ENCODE peak calls at places on chromosomes 1 and 21, in eight cellular contexts. L is CD8-positive, alpha-beta T cell; W is heart left ventricle; B is upper lobe of right lung; C is activated CD8-positive, alpha-beta T cell treated with anti-CD3 and anti-CD28 coated beads, Interleukin-2, amount 10 ng/mL, durations not matched to agents 7 days and 5 days; T is sciatic nerve; O is activated naive CD8-positive, alpha-beta T cell treated with anti-CD3 and anti-CD28 coated beads, Interleukin-2, amount 50 U/mL, for 24 hours; J is PC-3. Q is an unnamed sample.

GRCh38 chr1:944341-945325 is 14.4 kb downstream of the NOC2L start:
- ATAC-seq in B (no peak), O (no peak), L (no peak), T (no peak), J (no peak), W (peak), C (no peak), Q (no peak)

GRCh38 chr21:45892156-45892919 is 89.2 kb upstream of the COL6A1 start:
- ATAC-seq in C (peak), J (no peak), L (peak), W (no peak), O (no peak), T (no peak), B (peak), Q (no peak)

GRCh38 chr1:23548704-23549143 is 10.6 kb downstream of the ID3 start:
- ATAC-seq in T (peak), W (peak), B (peak), C (no peak), O (no peak), L (no peak), J (no peak), Q (peak)

GRCh38 chr1:59163268-59164092 is 133.4 kb upstream of the FGGY start:
- ATAC-seq in B (no peak), W (no peak), L (no peak), J (no peak), T (no peak), O (no peak), C (no peak), Q (peak)

GRCh38 chr1:15176120-15176519 is 22.6 kb downstream of the TMEM51 start:
- ATAC-seq in C (no peak), W (no peak), J (no peak), B (no peak), O (no peak), L (no peak), T (no peak), Q (no peak)

GRCh38 chr1:165645654-165646366 is 14.8 kb downstream of the MGST3 start:
- ATAC-seq in B (peak), O (peak), T (no peak), L (no peak), C (no peak), J (peak), W (peak), Q (no peak)

GRCh38 chr1:208654241-208654640 is 410.1 kb upstream of the PLXNA2 start:
- ATAC-seq in L (no peak), J (peak), O (no peak), C (no peak), W (no peak), B (no peak), T (no peak), Q (no peak)

GRCh38 chr21:46264690-46265144 is 20.7 kb downstream of the MCM3AP start:
- ATAC-seq in T (peak), L (no peak), B (peak), J (no peak), O (no peak), W (no peak), C (peak), Q (no peak)

GRCh38 chr1:113128116-113128515 is 55.1 kb downstream of the LRIG2 start:
- ATAC-seq in B (no peak), L (no peak), O (no peak), T (no peak), J (no peak), C (no peak), W (no peak), Q (no peak)

GRCh38 chr1:193190096-193190744 is 3.8 kb upstream of the B3GALT2 start:
- ATAC-seq in J (no peak), C (no peak), O (no peak), W (no peak), B (no peak), T (peak), L (no peak), Q (no peak)

GRCh38 chr1:182389619-182390047 is 2.0 kb downstream of the GLUL start:
- ATAC-seq in T (no peak), B (peak), L (no peak), W (peak), C (no peak), O (no peak), J (no peak), Q (no peak)

GRCh38 chr1:214493126-214493796 is 58.1 kb downstream of the PTPN14 start:
- ATAC-seq in T (no peak), C (no peak), J (no peak), L (no peak), B (no peak), W (no peak), O (no peak), Q (no peak)

GRCh38 chr1:207241164-207241934 is 80.1 kb upstream of the CD55 start:
- ATAC-seq in O (no peak), L (no peak), T (peak), C (no peak), B (peak), J (peak), W (no peak), Q (no peak)

GRCh38 chr1:36722871-36723270 is 240.2 kb upstream of the CSF3R start:
- ATAC-seq in O (no peak), L (no peak), W (no peak), J (no peak), T (no peak), B (no peak), C (no peak), Q (no peak)

GRCh38 chr1:156319664-156320063 is 18.4 kb downstream of the CCT3 start:
- ATAC-seq in C (no peak), J (peak), T (no peak), W (no peak), O (no peak), B (no peak), L (no peak), Q (no peak)

GRCh38 chr1:153649137-153649866 is 9.2 kb upstream of the SNAPIN start:
- ATAC-seq in L (peak), B (peak), W (no peak), O (peak), C (peak), J (peak), T (no peak), Q (no peak)

GRCh38 chr1:34790985-34791384 is 1.8 kb upstream of the GJA4 start:
- ATAC-seq in C (no peak), B (no peak), W (peak), T (peak), O (no peak), L (no peak), J (no peak), Q (no peak)

GRCh38 chr1:10960406-10960805 is 52.0 kb upstream of the TARDBP start:
- ATAC-seq in T (no peak), B (no peak), C (no peak), W (no peak), L (no peak), O (no peak), J (no peak), Q (no peak)